ENCODE peak calls at places on chromosomes 7 and 10, in nine cellular contexts. One of them, this sample, is unnamed. For H3K36me3 and H3K9me3, the result is how much of the 10 kb centered on the place peaks cover.

GRCh38 chr10:131872837-131873375 is 27.9 kb upstream of the PPP2R2D start:
- DNase-seq in gastrocnemius medialis: no peak
- DNase-seq in IMR-90: no peak
- DNase-seq in kidney: peak
- DNase-seq in endothelial cell of umbilical vein: no peak
- DNase-seq in fibroblast of lung: no peak
- DNase-seq in neural progenitor cell: no peak
- DNase-seq in CD8-positive, alpha-beta memory T cell: no peak
- DNase-seq in GM23248: no peak
- DNase-seq in this sample: no peak

GRCh38 chr10:110501142-110501937 is 3.6 kb downstream of the DUSP5 start:
- DNase-seq in fibroblast of lung: peak
- DNase-seq in neural progenitor cell: peak
- DNase-seq in endothelial cell of umbilical vein: peak
- DNase-seq in gastrocnemius medialis: peak
- DNase-seq in IMR-90: peak
- DNase-seq in CD8-positive, alpha-beta memory T cell: no peak
- DNase-seq in kidney: peak
- DNase-seq in GM23248: peak
- DNase-seq in this sample: peak

GRCh38 chr10:50604823-50605222 is 18.9 kb downstream of the SGMS1 start:
- DNase-seq in neural progenitor cell: no peak
- DNase-seq in fibroblast of lung: peak
- DNase-seq in GM23248: peak
- DNase-seq in endothelial cell of umbilical vein: peak
- DNase-seq in gastrocnemius medialis: no peak
- DNase-seq in IMR-90: no peak
- DNase-seq in kidney: no peak
- DNase-seq in CD8-positive, alpha-beta memory T cell: no peak
- DNase-seq in this sample: no peak

GRCh38 chr7:128168667-128169210 is 72.3 kb upstream of the LEP start:
- DNase-seq in IMR-90: no peak
- DNase-seq in kidney: peak
- DNase-seq in CD8-positive, alpha-beta memory T cell: no peak
- DNase-seq in neural progenitor cell: peak
- DNase-seq in gastrocnemius medialis: no peak
- DNase-seq in fibroblast of lung: peak
- DNase-seq in endothelial cell of umbilical vein: peak
- DNase-seq in GM23248: peak
- DNase-seq in this sample: peak

GRCh38 chr10:48224979-48225560 is 49.4 kb downstream of the FRMPD2 start:
- DNase-seq in endothelial cell of umbilical vein: no peak
- DNase-seq in CD8-positive, alpha-beta memory T cell: no peak
- DNase-seq in kidney: no peak
- DNase-seq in fibroblast of lung: peak
- DNase-seq in IMR-90: no peak
- DNase-seq in neural progenitor cell: no peak
- DNase-seq in GM23248: no peak
- DNase-seq in gastrocnemius medialis: no peak
- DNase-seq in this sample: no peak

GRCh38 chr7:102415685-102416225 is 17.6 kb upstream of the ORAI2 start:
- DNase-seq in gastrocnemius medialis: no peak
- DNase-seq in endothelial cell of umbilical vein: peak
- DNase-seq in neural progenitor cell: no peak
- DNase-seq in GM23248: no peak
- DNase-seq in fibroblast of lung: no peak
- DNase-seq in IMR-90: no peak
- DNase-seq in kidney: peak
- DNase-seq in CD8-positive, alpha-beta memory T cell: peak
- DNase-seq in this sample: peak

GRCh38 chr10:132061465-132062180 is 4.1 kb upstream of the JAKMIP3 start:
- DNase-seq in fibroblast of lung: no peak
- DNase-seq in GM23248: no peak
- DNase-seq in endothelial cell of umbilical vein: no peak
- DNase-seq in gastrocnemius medialis: no peak
- DNase-seq in kidney: no peak
- DNase-seq in CD8-positive, alpha-beta memory T cell: no peak
- DNase-seq in neural progenitor cell: no peak
- DNase-seq in IMR-90: no peak
- DNase-seq in this sample: no peak

GRCh38 chr7:19957664-19958063 is 184.2 kb upstream of the TMEM196 start:
- DNase-seq in fibroblast of lung: peak
- DNase-seq in kidney: no peak
- DNase-seq in endothelial cell of umbilical vein: no peak
- DNase-seq in GM23248: peak
- DNase-seq in neural progenitor cell: no peak
- DNase-seq in IMR-90: no peak
- DNase-seq in CD8-positive, alpha-beta memory T cell: no peak
- DNase-seq in gastrocnemius medialis: no peak
- DNase-seq in this sample: no peak

GRCh38 chr7:11436317-11436716 is 395.7 kb downstream of the THSD7A start:
- DNase-seq in CD8-positive, alpha-beta memory T cell: no peak
- DNase-seq in neural progenitor cell: no peak
- DNase-seq in GM23248: peak
- DNase-seq in fibroblast of lung: peak
- DNase-seq in endothelial cell of umbilical vein: no peak
- DNase-seq in gastrocnemius medialis: no peak
- DNase-seq in kidney: no peak
- DNase-seq in IMR-90: peak
- DNase-seq in this sample: no peak

GRCh38 chr7:6167004-6167551 is 105.3 kb downstream of the CYTH3 start:
- DNase-seq in neural progenitor cell: no peak
- DNase-seq in CD8-positive, alpha-beta memory T cell: no peak
- DNase-seq in endothelial cell of umbilical vein: no peak
- DNase-seq in IMR-90: no peak
- DNase-seq in GM23248: no peak
- DNase-seq in fibroblast of lung: no peak
- DNase-seq in kidney: no peak
- DNase-seq in gastrocnemius medialis: no peak
- DNase-seq in this sample: peak
- H3K36me3 ChIP-seq in neural progenitor cell: under half
- H3K36me3 ChIP-seq in CD8-positive, alpha-beta memory T cell: under half
- H3K36me3 ChIP-seq in endothelial cell of umbilical vein: under half
- H3K36me3 ChIP-seq in IMR-90: under half
- H3K36me3 ChIP-seq in GM23248: under half
- H3K36me3 ChIP-seq in fibroblast of lung: under half
- H3K36me3 ChIP-seq in kidney: under half
- H3K36me3 ChIP-seq in gastrocnemius medialis: under half
- H3K36me3 ChIP-seq in this sample: half or more

DNA sequence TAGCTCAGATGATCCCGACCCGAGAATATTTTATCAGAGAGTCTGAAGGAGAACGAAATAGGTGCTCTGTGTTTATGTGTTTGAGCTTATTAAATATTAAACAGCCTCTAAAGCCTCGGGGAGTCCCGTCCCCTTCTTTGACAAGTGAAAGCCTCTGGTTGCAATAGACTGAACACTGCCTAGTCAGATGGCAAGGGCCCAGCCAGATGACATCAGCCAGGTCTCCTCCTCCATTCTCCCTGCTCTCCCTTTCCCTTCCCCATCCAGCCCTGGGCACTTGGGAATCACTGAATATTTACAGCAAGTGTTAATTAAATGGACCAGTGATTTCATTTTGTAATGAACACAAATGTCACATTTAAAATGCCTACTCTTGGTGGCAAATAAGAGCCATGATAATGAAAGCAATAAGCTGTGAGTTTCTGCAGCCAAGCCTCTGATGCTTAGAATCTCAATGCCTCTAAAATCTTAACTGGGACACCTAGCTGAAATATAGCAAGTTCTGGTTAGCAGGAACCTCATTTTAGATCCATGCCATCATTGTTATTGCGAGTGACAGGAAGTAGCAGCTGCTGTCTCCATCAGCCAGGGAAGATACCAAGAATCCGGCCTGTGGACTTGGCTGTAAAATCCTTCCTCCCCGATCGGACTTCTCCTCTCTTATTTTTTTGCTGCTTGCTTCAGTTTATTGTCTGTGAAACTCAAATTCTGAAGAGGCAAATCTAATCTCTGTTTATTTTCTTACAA is 202.1 kb downstream of the PRPF18 start:
- DNase-seq in IMR-90: peak
- DNase-seq in GM23248: peak
- DNase-seq in CD8-positive, alpha-beta memory T cell: peak
- DNase-seq in neural progenitor cell: no peak
- DNase-seq in kidney: no peak
- DNase-seq in fibroblast of lung: peak
- DNase-seq in gastrocnemius medialis: peak
- DNase-seq in endothelial cell of umbilical vein: peak
- DNase-seq in this sample: peak
- H3K9me3 ChIP-seq in IMR-90: under half
- H3K9me3 ChIP-seq in GM23248: under half
- H3K9me3 ChIP-seq in CD8-positive, alpha-beta memory T cell: under half
- H3K9me3 ChIP-seq in neural progenitor cell: under half
- H3K9me3 ChIP-seq in kidney: under half
- H3K9me3 ChIP-seq in fibroblast of lung: under half
- H3K9me3 ChIP-seq in gastrocnemius medialis: under half
- H3K9me3 ChIP-seq in endothelial cell of umbilical vein: under half
- H3K9me3 ChIP-seq in this sample: under half

DNA sequence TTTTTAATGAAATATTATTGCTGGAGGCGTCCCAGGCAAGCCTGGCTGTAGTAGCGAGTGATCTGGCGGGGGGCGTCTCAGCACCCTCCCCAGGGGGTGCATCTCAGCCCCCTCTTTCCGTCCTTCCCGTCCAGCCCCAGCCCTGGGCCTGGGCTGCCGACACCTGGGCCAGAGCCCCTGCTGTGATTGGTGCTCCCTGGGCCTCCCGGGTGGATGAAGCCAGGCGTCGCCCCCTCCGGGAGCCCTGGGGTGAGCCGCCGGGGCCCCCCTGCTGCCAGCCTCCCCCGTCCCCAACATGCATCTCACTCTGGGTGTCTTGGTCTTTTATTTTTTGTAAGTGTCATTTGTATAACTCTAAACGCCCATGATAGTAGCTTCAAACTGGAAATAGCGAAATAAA is 175.2 kb downstream of the RNF216 start:
- DNase-seq in gastrocnemius medialis: no peak
- DNase-seq in GM23248: no peak
- DNase-seq in endothelial cell of umbilical vein: no peak
- DNase-seq in fibroblast of lung: no peak
- DNase-seq in IMR-90: no peak
- DNase-seq in neural progenitor cell: no peak
- DNase-seq in CD8-positive, alpha-beta memory T cell: no peak
- DNase-seq in kidney: no peak
- DNase-seq in this sample: no peak
- H3K36me3 ChIP-seq in gastrocnemius medialis: under half
- H3K36me3 ChIP-seq in GM23248: under half
- H3K36me3 ChIP-seq in endothelial cell of umbilical vein: under half
- H3K36me3 ChIP-seq in fibroblast of lung: under half
- H3K36me3 ChIP-seq in IMR-90: half or more
- H3K36me3 ChIP-seq in neural progenitor cell: under half
- H3K36me3 ChIP-seq in CD8-positive, alpha-beta memory T cell: under half
- H3K36me3 ChIP-seq in kidney: under half
- H3K36me3 ChIP-seq in this sample: under half

GRCh38 chr7:158047386-158048059 is 540.1 kb downstream of the PTPRN2 start:
- DNase-seq in neural progenitor cell: peak
- DNase-seq in endothelial cell of umbilical vein: no peak
- DNase-seq in CD8-positive, alpha-beta memory T cell: no peak
- DNase-seq in fibroblast of lung: no peak
- DNase-seq in gastrocnemius medialis: no peak
- DNase-seq in IMR-90: no peak
- DNase-seq in kidney: no peak
- DNase-seq in GM23248: no peak
- DNase-seq in this sample: no peak
- H3K9me3 ChIP-seq in neural progenitor cell: under half
- H3K9me3 ChIP-seq in endothelial cell of umbilical vein: under half
- H3K9me3 ChIP-seq in CD8-positive, alpha-beta memory T cell: under half
- H3K9me3 ChIP-seq in fibroblast of lung: under half
- H3K9me3 ChIP-seq in gastrocnemius medialis: under half
- H3K9me3 ChIP-seq in IMR-90: under half
- H3K9me3 ChIP-seq in kidney: under half
- H3K9me3 ChIP-seq in GM23248: under half
- H3K9me3 ChIP-seq in this sample: under half

DNA sequence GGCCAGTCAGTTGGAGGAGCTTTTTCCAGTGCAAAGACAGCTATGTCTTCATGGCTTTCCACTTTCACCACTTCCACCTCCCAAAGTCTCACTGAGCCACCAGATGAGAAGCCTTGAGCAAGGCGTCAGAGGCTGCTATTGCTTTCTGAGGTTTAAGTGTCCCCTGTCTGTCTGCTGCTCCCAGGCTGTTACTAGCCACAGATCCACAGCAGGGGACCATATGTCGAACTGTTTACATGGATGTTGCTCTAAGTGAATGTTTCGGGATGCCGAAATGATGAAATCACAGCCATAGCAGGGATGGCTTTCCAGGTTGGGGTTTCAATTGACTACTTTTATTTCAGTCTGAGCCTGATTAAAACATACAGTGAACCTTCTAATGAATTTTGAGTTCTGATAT is 88.5 kb downstream of the AVL9 start:
- DNase-seq in CD8-positive, alpha-beta memory T cell: no peak
- DNase-seq in IMR-90: peak
- DNase-seq in kidney: no peak
- DNase-seq in endothelial cell of umbilical vein: no peak
- DNase-seq in gastrocnemius medialis: no peak
- DNase-seq in fibroblast of lung: peak
- DNase-seq in GM23248: peak
- DNase-seq in neural progenitor cell: no peak
- DNase-seq in this sample: no peak
- H3K36me3 ChIP-seq in CD8-positive, alpha-beta memory T cell: under half
- H3K36me3 ChIP-seq in IMR-90: under half
- H3K36me3 ChIP-seq in kidney: under half
- H3K36me3 ChIP-seq in endothelial cell of umbilical vein: under half
- H3K36me3 ChIP-seq in gastrocnemius medialis: half or more
- H3K36me3 ChIP-seq in fibroblast of lung: under half
- H3K36me3 ChIP-seq in GM23248: half or more
- H3K36me3 ChIP-seq in neural progenitor cell: under half
- H3K36me3 ChIP-seq in this sample: under half

GRCh38 chr7:67773081-67773480 is 776.4 kb downstream of the TYW1 start:
- DNase-seq in GM23248: no peak
- DNase-seq in endothelial cell of umbilical vein: no peak
- DNase-seq in fibroblast of lung: no peak
- DNase-seq in IMR-90: no peak
- DNase-seq in CD8-positive, alpha-beta memory T cell: no peak
- DNase-seq in neural progenitor cell: no peak
- DNase-seq in gastrocnemius medialis: no peak
- DNase-seq in kidney: no peak
- DNase-seq in this sample: no peak
- H3K9me3 ChIP-seq in GM23248: under half
- H3K9me3 ChIP-seq in endothelial cell of umbilical vein: under half
- H3K9me3 ChIP-seq in fibroblast of lung: under half
- H3K9me3 ChIP-seq in IMR-90: under half
- H3K9me3 ChIP-seq in CD8-positive, alpha-beta memory T cell: under half
- H3K9me3 ChIP-seq in neural progenitor cell: under half
- H3K9me3 ChIP-seq in gastrocnemius medialis: under half
- H3K9me3 ChIP-seq in kidney: under half
- H3K9me3 ChIP-seq in this sample: under half

This sample was measured in heart right ventricle.